ENCODE peak calls at places on chromosomes 2 and 18, in five cellular contexts. One of them, this sample, is unnamed.

GRCh38 chr2:37934591-37935513 is 9.8 kb downstream of the RMDN2 start:
- DNase-seq in T-helper 17 cell: no peak
- DNase-seq in B cell: no peak
- DNase-seq in colonic mucosa: no peak
- DNase-seq in GM12892: peak
- DNase-seq in this sample: no peak

GRCh38 chr2:176552456-176553135 is 283.4 kb downstream of the MTX2 start:
- DNase-seq in T-helper 17 cell: no peak
- DNase-seq in B cell: no peak
- DNase-seq in colonic mucosa: no peak
- DNase-seq in GM12892: no peak
- DNase-seq in this sample: no peak

GRCh38 chr2:237941239-237941638 is 25.6 kb upstream of the UBE2F start:
- DNase-seq in T-helper 17 cell: no peak
- DNase-seq in B cell: no peak
- DNase-seq in colonic mucosa: no peak
- DNase-seq in GM12892: no peak
- DNase-seq in this sample: no peak

GRCh38 chr2:159755788-159756187 is 42.2 kb downstream of the CD302 start:
- DNase-seq in T-helper 17 cell: no peak
- DNase-seq in B cell: no peak
- DNase-seq in colonic mucosa: no peak
- DNase-seq in GM12892: no peak
- DNase-seq in this sample: no peak

GRCh38 chr2:235591921-235592320 is 98.1 kb downstream of the AGAP1 start:
- DNase-seq in T-helper 17 cell: no peak
- DNase-seq in B cell: no peak
- DNase-seq in colonic mucosa: no peak
- DNase-seq in GM12892: no peak
- DNase-seq in this sample: no peak

GRCh38 chr18:77251730-77252050 is 2.0 kb downstream of the GALR1 start:
- DNase-seq in T-helper 17 cell: no peak
- DNase-seq in B cell: no peak
- DNase-seq in colonic mucosa: no peak
- DNase-seq in GM12892: no peak
- DNase-seq in this sample: no peak

GRCh38 chr2:20609995-20610357 is 40.9 kb downstream of the HS1BP3 start:
- DNase-seq in T-helper 17 cell: no peak
- DNase-seq in B cell: no peak
- DNase-seq in colonic mucosa: no peak
- DNase-seq in GM12892: no peak
- DNase-seq in this sample: no peak

GRCh38 chr2:170695546-170695925 is 19.6 kb upstream of the SP5 start:
- DNase-seq in T-helper 17 cell: no peak
- DNase-seq in B cell: no peak
- DNase-seq in colonic mucosa: no peak
- DNase-seq in GM12892: no peak
- DNase-seq in this sample: no peak

GRCh38 chr2:30984141-30984540 is 154.1 kb downstream of the GALNT14 start:
- DNase-seq in T-helper 17 cell: no peak
- DNase-seq in B cell: no peak
- DNase-seq in colonic mucosa: no peak
- DNase-seq in GM12892: no peak
- DNase-seq in this sample: no peak

GRCh38 chr18:3107740-3108151 is 94.8 kb upstream of the LPIN2 start:
- DNase-seq in T-helper 17 cell: no peak
- DNase-seq in B cell: no peak
- DNase-seq in colonic mucosa: no peak
- DNase-seq in GM12892: no peak
- DNase-seq in this sample: no peak

GRCh38 chr2:201656102-201656501 is 12.8 kb upstream of the TMEM237 start:
- DNase-seq in T-helper 17 cell: no peak
- DNase-seq in B cell: no peak
- DNase-seq in colonic mucosa: no peak
- DNase-seq in GM12892: no peak
- DNase-seq in this sample: no peak

GRCh38 chr2:3039188-3040065 is 338.2 kb downstream of the EIPR1 start:
- DNase-seq in T-helper 17 cell: no peak
- DNase-seq in B cell: no peak
- DNase-seq in colonic mucosa: no peak
- DNase-seq in GM12892: no peak
- DNase-seq in this sample: no peak

GRCh38 chr2:111698743-111699554 is 185.0 kb downstream of the ANAPC1 start:
- DNase-seq in T-helper 17 cell: no peak
- DNase-seq in B cell: no peak
- DNase-seq in colonic mucosa: peak
- DNase-seq in GM12892: no peak
- DNase-seq in this sample: peak

This sample was measured in effector memory CD4-positive, alpha-beta T cell.